ENCODE peak calls at places on chromosomes 4 and X, in nine cellular contexts. J, R, Z, L, I, X, O, E and G are unnamed samples.

GRCh38 chr4:145507636-145508035 is 26.0 kb downstream of the SMAD1 start:
- DNase-seq in J (no peak), R (no peak), Z (peak; percentile 45), L (no peak), I (no peak), X (no peak), O (no peak), E (peak; percentile 60), G (no peak)

GRCh38 chr4:38078590-38079381 is 118.6 kb downstream of the PTTG2 start:
- DNase-seq in J (no peak), R (no peak), Z (no peak), L (no peak), I (no peak), X (no peak), O (no peak), E (peak; percentile 81), G (no peak)

GRCh38 chrX:45850197-45850774 is 649.6 kb upstream of the DIPK2B start:
- DNase-seq in J (no peak), R (peak; percentile 20), Z (no peak), L (peak; percentile 22), I (no peak), X (no peak), O (no peak), E (peak; percentile 18), G (no peak)

GRCh38 chrX:42697544-42697943 is 80.4 kb downstream of the PPP1R2C start:
- DNase-seq in J (no peak), R (no peak), Z (no peak), L (no peak), I (no peak), X (no peak), O (no peak), E (no peak), G (no peak)

GRCh38 chr4:13427599-13428325 is 56.4 kb downstream of the RAB28 start:
- DNase-seq in J (no peak), R (peak; percentile 66), Z (no peak), L (no peak), I (no peak), X (no peak), O (no peak), E (no peak), G (no peak)

GRCh38 chrX:47218920-47219815 is 687 bp downstream of the CDK16 start:
- DNase-seq in J (peak; percentile 73), R (peak; percentile 89), Z (peak; percentile 57), L (peak; percentile 79), I (no peak), X (no peak), O (peak; percentile 50), E (no peak), G (peak; percentile 36)

GRCh38 chr4:109506890-109507289 is 53.2 kb upstream of the MCUB start:
- DNase-seq in J (no peak), R (no peak), Z (no peak), L (no peak), I (no peak), X (no peak), O (no peak), E (no peak), G (no peak)

GRCh38 chrX:48648299-48648698 is 35.3 kb upstream of the WAS start:
- DNase-seq in J (peak; percentile 54), R (no peak), Z (peak; percentile 71), L (peak; percentile 30), I (no peak), X (peak; percentile 27), O (peak; percentile 27), E (peak; percentile 13), G (peak; percentile 57)

GRCh38 chr4:126221717-126222116 is 907.0 kb downstream of the FAT4 start:
- DNase-seq in J (no peak), R (no peak), Z (no peak), L (no peak), I (no peak), X (no peak), O (no peak), E (no peak), G (no peak)

GRCh38 chr4:144185086-144185485 is 44.6 kb upstream of the GYPA start:
- DNase-seq in J (no peak), R (no peak), Z (no peak), L (no peak), I (no peak), X (no peak), O (no peak), E (no peak), G (no peak)

GRCh38 chrX:153946910-153947769 is 2.7 kb upstream of the RENBP start:
- DNase-seq in J (peak; percentile 77), R (no peak), Z (peak; percentile 86), L (peak; percentile 66), I (no peak), X (peak; percentile 82), O (peak; percentile 65), E (peak; percentile 47), G (peak; percentile 83)

GRCh38 chr4:34046580-34046979 is 2197.7 kb downstream of the ARAP2 start:
- DNase-seq in J (no peak), R (no peak), Z (no peak), L (no peak), I (no peak), X (no peak), O (no peak), E (peak; percentile 61), G (no peak)

GRCh38 chr4:153318696-153319320 is 25.7 kb upstream of the MND1 start:
- DNase-seq in J (no peak), R (no peak), Z (peak; percentile 68), L (peak; percentile 37), I (no peak), X (peak; percentile 31), O (no peak), E (peak; percentile 14), G (peak; percentile 23)

GRCh38 chr4:69167300-69167699 is 47.2 kb downstream of the UGT2B11 start:
- DNase-seq in J (no peak), R (no peak), Z (no peak), L (no peak), I (no peak), X (no peak), O (no peak), E (peak; percentile 26), G (no peak)

DNA sequence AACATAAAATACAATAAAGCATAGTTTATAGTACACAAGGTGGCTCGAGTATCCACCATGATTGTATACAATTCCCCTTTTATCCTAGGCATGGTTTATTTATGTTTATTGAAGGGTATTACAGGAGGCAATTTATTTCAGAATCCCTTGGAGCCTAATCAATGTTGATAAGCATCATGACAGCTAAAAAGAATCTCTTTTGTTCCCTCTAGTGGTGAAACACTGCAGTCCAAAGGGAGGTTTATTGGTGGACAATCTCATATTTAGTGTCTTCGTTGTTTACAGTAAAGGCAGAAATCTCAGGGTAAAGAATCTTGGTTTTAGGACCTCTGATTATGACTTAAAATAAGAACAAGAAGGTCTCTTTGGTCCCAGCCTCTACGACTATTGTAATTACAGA is 1712.5 kb downstream of the C4orf33 start:
- DNase-seq in J (no peak), R (no peak), Z (peak; percentile 7), L (no peak), I (no peak), X (no peak), O (no peak), E (no peak), G (no peak)
- TF ChIP-seq CTCF in J (no peak), R (no peak), Z (peak; percentile 72), L (no peak), I (no peak), X (no peak), O (peak; percentile 9), E (peak; percentile 68), G (peak; percentile 20)

DNA sequence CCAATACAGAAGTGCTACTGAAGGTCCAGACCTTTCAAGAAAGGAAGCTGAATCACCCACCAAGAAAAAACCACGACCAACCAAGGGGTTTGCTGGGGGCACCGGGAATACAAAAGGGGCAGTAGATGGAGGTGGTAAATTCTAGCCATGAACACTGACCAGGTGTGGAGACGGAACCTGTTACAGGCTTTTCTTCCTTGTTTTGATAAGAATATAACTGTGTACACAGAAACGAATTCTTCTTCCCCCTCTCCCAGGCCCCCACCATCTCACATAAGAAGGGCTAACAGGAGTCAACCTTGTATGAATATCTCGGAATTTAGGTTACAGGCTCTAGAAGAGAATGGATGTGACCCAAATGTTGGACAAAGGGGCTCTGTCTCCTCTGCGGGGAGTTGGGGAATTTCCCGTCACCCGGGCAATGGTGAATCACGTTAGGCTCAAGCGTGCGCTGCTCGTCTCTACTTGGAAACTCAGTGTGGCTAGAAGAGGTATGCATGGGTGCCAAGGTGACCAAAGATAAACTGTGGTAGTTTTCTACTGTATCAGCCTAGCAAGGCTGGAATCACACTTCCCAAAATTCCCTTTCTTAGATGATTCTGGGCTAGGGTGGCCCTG is 87.0 kb downstream of the AFAP1 start:
- DNase-seq in J (no peak), R (no peak), Z (no peak), L (no peak), I (no peak), X (no peak), O (no peak), E (peak; percentile 94), G (no peak)
- H3K36me3 ChIP-seq in J (peaks cover 14% of the 10 kb centered on the region), R (peaks cover 19% of the 10 kb centered on the region), Z (no peaks in the 10 kb centered on the region), L (no peaks in the 10 kb centered on the region), I (peaks cover 4% of the 10 kb centered on the region), X (no peaks in the 10 kb centered on the region), O (no peaks in the 10 kb centered on the region), E (peaks cover 60% of the 10 kb centered on the region), G (no peaks in the 10 kb centered on the region)

DNA sequence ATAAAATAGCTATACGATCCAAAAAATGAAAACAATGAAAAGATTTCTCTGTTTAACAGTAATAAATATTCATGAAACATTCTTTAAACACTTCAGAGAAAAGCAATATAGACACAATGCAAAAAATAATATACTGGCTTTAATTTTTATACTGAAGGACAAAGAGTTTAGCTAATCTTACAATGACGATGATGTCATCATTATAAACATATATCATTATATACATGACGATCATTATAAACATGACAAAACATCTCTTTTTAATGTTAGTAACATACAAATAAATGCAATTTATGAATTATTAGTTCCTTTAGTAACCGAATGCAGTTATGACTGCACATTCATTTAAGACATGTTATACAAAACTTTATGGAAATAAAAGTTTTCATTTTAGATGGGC is 1434.6 kb downstream of the PCDH18 start:
- DNase-seq in J (no peak), R (no peak), Z (no peak), L (no peak), I (no peak), X (no peak), O (no peak), E (no peak), G (no peak)
- TF ChIP-seq CTCF in J (no peak), R (no peak), Z (no peak), L (no peak), I (no peak), X (no peak), O (no peak), E (no peak), G (no peak)

GRCh38 chrX:56788717-56789122 is 59.7 kb downstream of the NBDY start:
- DNase-seq in J (no peak), R (no peak), Z (peak; percentile 25), L (no peak), I (no peak), X (peak; percentile 58), O (no peak), E (no peak), G (no peak)

GRCh38 chrX:56789518-56790070 is 60.6 kb downstream of the NBDY start:
- DNase-seq in J (no peak), R (no peak), Z (no peak), L (no peak), I (no peak), X (peak; percentile 0), O (no peak), E (no peak), G (no peak)

GRCh38 chrX:56788229-56788628 is 59.2 kb downstream of the NBDY start:
- DNase-seq in J (no peak), R (no peak), Z (no peak), L (no peak), I (no peak), X (peak; percentile 22), O (no peak), E (no peak), G (no peak)

GRCh38 chrX:56786889-56787733 is 58.1 kb downstream of the NBDY start:
- DNase-seq in J (no peak), R (no peak), Z (no peak), L (no peak), I (no peak), X (peak; percentile 16), O (no peak), E (no peak), G (no peak)

GRCh38 chrX:56787734-56788152 is 58.7 kb downstream of the NBDY start:
- DNase-seq in J (no peak), R (no peak), Z (no peak), L (no peak), I (no peak), X (no peak), O (no peak), E (no peak), G (no peak)
- H3K36me3 ChIP-seq in J (peaks cover 9% of the 10 kb centered on the region), R (peaks cover 4% of the 10 kb centered on the region), Z (no peaks in the 10 kb centered on the region), L (no peaks in the 10 kb centered on the region), I (no peaks in the 10 kb centered on the region), X (no peaks in the 10 kb centered on the region), O (no peaks in the 10 kb centered on the region), E (no peaks in the 10 kb centered on the region), G (no peaks in the 10 kb centered on the region)